ENCODE peak calls at places on chromosome 10, in seven cellular contexts. E is T follicular helper cell; Q is activated CD4-positive, alpha-beta T cell treated with anti-CD3 and anti-CD28 coated beads for 24 hours; A is GM04504; Z is MCF 10A; H is AG20443; S is NCI-H460. J is an unnamed sample.

GRCh38 chr10:126376956-126377355 is 11.3 kb downstream of the ADAM12 start:
- DNase-seq in S (no peak), E (no peak), H (no peak), Z (peak; percentile 72), A (no peak), Q (no peak), J (peak; percentile 53)

GRCh38 chr10:119003572-119004289 is 25.8 kb upstream of the NANOS1 start:
- DNase-seq in S (no peak), Q (no peak), E (no peak), Z (peak; percentile 60), A (no peak), H (no peak), J (peak; percentile 68)

GRCh38 chr10:67277402-67277801 is 351.6 kb downstream of the LRRTM3 start:
- DNase-seq in E (no peak), Q (no peak), A (no peak), Z (no peak), S (no peak), H (no peak), J (no peak)

GRCh38 chr10:83373659-83374058 is 765.6 kb upstream of the GHITM start:
- DNase-seq in E (no peak), H (no peak), A (peak; percentile 24), Q (no peak), S (peak; percentile 8), Z (peak; percentile 42), J (peak; percentile 47)

GRCh38 chr10:99917963-99918825 is 91.6 kb downstream of the DNMBP start:
- DNase-seq in H (peak; percentile 75), Z (no peak), E (no peak), Q (no peak), S (no peak), A (peak; percentile 36), J (peak; percentile 58)

GRCh38 chr10:96205580-96205979 is 65.8 kb downstream of the BLNK start:
- DNase-seq in E (no peak), S (no peak), Q (no peak), Z (no peak), H (no peak), A (no peak), J (no peak)

GRCh38 chr10:5618829-5619228 is 47.6 kb downstream of the ASB13 start:
- DNase-seq in Q (no peak), Z (no peak), S (no peak), A (no peak), H (peak; percentile 56), E (no peak), J (no peak)

GRCh38 chr10:44956176-44956575 is 3.4 kb upstream of the RASSF4 start:
- DNase-seq in Q (no peak), S (no peak), Z (no peak), E (no peak), H (no peak), A (no peak), J (no peak)

GRCh38 chr10:87656431-87657072 is 3.1 kb upstream of the PAPSS2 start:
- DNase-seq in Z (peak; percentile 57), H (peak; percentile 56), E (no peak), S (no peak), A (no peak), Q (no peak), J (no peak)

GRCh38 chr10:81108516-81109199 is 571.0 kb downstream of the SH2D4B start:
- DNase-seq in A (no peak), H (no peak), S (no peak), Q (no peak), E (no peak), Z (no peak), J (no peak)

GRCh38 chr10:62582804-62583208 is 208.6 kb downstream of the ZNF365 start:
- DNase-seq in Z (peak; percentile 9), E (no peak), Q (no peak), A (peak; percentile 96), S (no peak), H (peak; percentile 92), J (peak; percentile 81)

GRCh38 chr10:24503627-24504320 is 219.9 kb downstream of the ARHGAP21 start:
- DNase-seq in A (peak; percentile 14), S (peak; percentile 52), Z (peak; percentile 81), Q (no peak), E (no peak), H (peak; percentile 47), J (peak; percentile 54)

GRCh38 chr10:11298116-11298515 is 280.4 kb downstream of the CELF2 start:
- DNase-seq in Z (peak; percentile 70), A (no peak), Q (no peak), S (no peak), H (no peak), E (no peak), J (peak; percentile 1)

GRCh38 chr10:58240531-58240930 is 27.2 kb downstream of the IPMK start:
- DNase-seq in E (no peak), A (no peak), Q (no peak), Z (no peak), S (no peak), H (no peak), J (no peak)

GRCh38 chr10:1824928-1825327 is 87.6 kb upstream of the ADARB2 start:
- DNase-seq in E (no peak), S (no peak), H (no peak), Q (no peak), A (no peak), Z (no peak), J (no peak)

GRCh38 chr10:44069573-44069972 is 315.3 kb downstream of the CXCL12 start:
- DNase-seq in Z (no peak), Q (no peak), A (no peak), E (no peak), H (no peak), S (no peak), J (no peak)

GRCh38 chr10:15290150-15290549 is 80.9 kb downstream of the FAM171A1 start:
- DNase-seq in Z (no peak), Q (no peak), S (no peak), A (no peak), H (no peak), E (no peak), J (no peak)

GRCh38 chr10:82319046-82319445 is 444.1 kb downstream of the NRG3 start:
- DNase-seq in A (no peak), E (no peak), S (no peak), H (no peak), Q (no peak), Z (no peak), J (no peak)

GRCh38 chr10:123299598-123299997 is 145.4 kb downstream of the BUB3 start:
- DNase-seq in E (no peak), H (no peak), A (no peak), S (no peak), Z (no peak), Q (no peak), J (no peak)

GRCh38 chr10:132562916-132563456 is 25.4 kb downstream of the INPP5A start:
- DNase-seq in Z (no peak), A (no peak), S (no peak), E (no peak), Q (no peak), H (no peak), J (no peak)

GRCh38 chr10:107163086-107163880 is 1.2 kb downstream of the SORCS1 start:
- DNase-seq in A (no peak), H (no peak), Q (no peak), Z (peak; percentile 8), S (no peak), E (no peak), J (no peak)

GRCh38 chr10:87987206-87987605 is 123.8 kb downstream of the PTEN start:
- DNase-seq in E (no peak), H (no peak), A (no peak), Q (no peak), S (no peak), Z (no peak), J (no peak)

GRCh38 chr10:78515037-78515872 is 481.6 kb downstream of the RPS24 start:
- DNase-seq in A (no peak), Z (no peak), S (no peak), H (peak; percentile 71), E (no peak), Q (no peak), J (no peak)

GRCh38 chr10:778626-779330 is 89.3 kb upstream of the DIP2C start:
- DNase-seq in A (no peak), S (no peak), Z (peak; percentile 27), E (no peak), H (peak; percentile 9), Q (no peak), J (peak; percentile 11)

GRCh38 chr10:17989908-17990767 is 38.4 kb downstream of the SLC39A12 start:
- DNase-seq in Q (no peak), E (no peak), S (peak; percentile 43), A (peak; percentile 43), Z (peak; percentile 81), H (peak; percentile 63), J (peak; percentile 84)

GRCh38 chr10:62045765-62046521 is 144.4 kb downstream of the ARID5B start:
- DNase-seq in A (peak; percentile 76), Z (no peak), Q (no peak), E (no peak), H (peak; percentile 53), S (no peak), J (no peak)

GRCh38 chr10:87960230-87960629 is 96.8 kb downstream of the PTEN start:
- DNase-seq in H (no peak), Z (peak; percentile 32), Q (no peak), S (peak; percentile 12), A (no peak), E (no peak), J (no peak)

GRCh38 chr10:51371725-51372124 is 297.4 kb downstream of the PRKG1 start:
- DNase-seq in E (no peak), Q (no peak), S (no peak), A (no peak), H (no peak), Z (no peak), J (no peak)

GRCh38 chr10:58742141-58742540 is 229.5 kb downstream of the BICC1 start:
- DNase-seq in S (no peak), Z (no peak), E (no peak), H (no peak), Q (no peak), A (no peak), J (no peak)

GRCh38 chr10:107576746-107577145 is 412.2 kb upstream of the SORCS1 start:
- DNase-seq in S (no peak), H (peak; percentile 10), Q (no peak), A (no peak), E (no peak), Z (peak; percentile 54), J (peak; percentile 12)

GRCh38 chr10:12504628-12505027 is 155.3 kb downstream of the CAMK1D start:
- DNase-seq in S (no peak), Z (no peak), A (no peak), H (no peak), Q (no peak), E (no peak), J (no peak)

GRCh38 chr10:6491841-6492609 is 88.1 kb downstream of the PRKCQ start:
- DNase-seq in A (no peak), Q (no peak), Z (peak; percentile 61), E (no peak), H (no peak), S (no peak), J (peak; percentile 80)

GRCh38 chr10:30070001-30070759 is 10.8 kb upstream of the JCAD start:
- DNase-seq in Z (no peak), Q (no peak), A (no peak), S (no peak), H (no peak), E (no peak), J (no peak)

J was measured in mammary epithelial cell.